ENCODE peak calls at places on chromosomes 1 and 21, in four cellular contexts. B is fibroblast of the aortic adventitia; C is stimulated activated CD4-positive, alpha-beta T cell treated with anti-CD3 and anti-CD28 coated beads, Interleukin-4, amount 100 ng/mL, for 4 hours; N is NCI-H2171 treated with DMSO at 0.1 percent for 48 hours. S is an unnamed sample.
A peak's percentile ranks its signal among the peaks of the same experiment; 100 is the strongest.

GRCh38 chr1:9352364-9353140 is 59.9 kb downstream of the SPSB1 start:
- DNase-seq in B (no peak), N (peak; percentile 90), C (no peak), S (no peak)

GRCh38 chr21:36135391-36136094 is 664 bp downstream of the CBR3 start:
- DNase-seq in B (peak; percentile 79), C (peak; percentile 40), N (peak; percentile 50), S (peak; percentile 83)

GRCh38 chr1:101520302-101520701 is 283.5 kb downstream of the S1PR1 start:
- DNase-seq in B (peak; percentile 58), C (no peak), N (peak; percentile 42), S (no peak)

GRCh38 chr1:55064861-55065263 is 25.5 kb downstream of the PCSK9 start:
- DNase-seq in N (peak; percentile 96), B (peak; percentile 69), C (no peak), S (peak; percentile 66)

GRCh38 chr21:45432575-45433255 is 27.8 kb downstream of the COL18A1 start:
- DNase-seq in N (no peak), B (peak; percentile 63), C (no peak), S (no peak)

GRCh38 chr1:43346636-43347035 is 9.0 kb downstream of the MPL start:
- DNase-seq in B (no peak), C (no peak), N (no peak), S (no peak)

GRCh38 chr1:187001198-187001904 is 172.6 kb downstream of the PLA2G4A start:
- DNase-seq in B (peak; percentile 97), N (no peak), C (no peak), S (no peak)

GRCh38 chr1:168202941-168203654 is 22.7 kb upstream of the SFT2D2 start:
- DNase-seq in N (no peak), C (no peak), B (peak; percentile 95), S (no peak)

GRCh38 chr1:109824349-109825115 is 60.8 kb upstream of the EPS8L3 start:
- DNase-seq in N (no peak), C (no peak), B (no peak), S (no peak)

GRCh38 chr1:45155423-45155822 is 51.0 kb downstream of the ZSWIM5 start:
- DNase-seq in B (no peak), C (no peak), N (no peak), S (no peak)

GRCh38 chr1:173409613-173410012 is 67.5 kb upstream of the PRDX6 start:
- DNase-seq in B (peak; percentile 94), N (no peak), C (no peak), S (no peak)

GRCh38 chr1:95408506-95409136 is 174.6 kb downstream of the RWDD3 start:
- DNase-seq in C (no peak), B (no peak), N (peak; percentile 12), S (no peak)